ENCODE peak calls at places on chromosome X, in eight cellular contexts. A is brain microvascular endothelial cell; G is stimulated activated CD4-positive, alpha-beta T cell treated with anti-CD3 and anti-CD28 coated beads, Interleukin-2, amount 100 ng/mL, for 24 hours; V is NCI-H2081; Z is CD8-positive, alpha-beta T cell; T is activated CD4-positive, alpha-beta T cell treated with anti-CD3 and anti-CD28 coated beads, Interleukin-2, amount 10 ng/mL, durations not matched to agents 7 days and 5 days; F is NCI-H748 treated with DMSO at 0.1 percent for 48 hours; U is uterus. Y is an unnamed sample.

GRCh38 chrX:153793291-153793690 is 884 bp downstream of the IDH3G start:
- DNase-seq in T (no peak), Z (no peak), U (no peak), A (no peak), G (no peak), V (no peak), F (no peak), Y (no peak)

GRCh38 chrX:110070970-110071369 is 68.1 kb downstream of the TMEM164 start:
- DNase-seq in G (no peak), V (no peak), F (no peak), A (no peak), Z (no peak), T (no peak), U (no peak), Y (no peak)

GRCh38 chrX:83845397-83845796 is 15.5 kb upstream of the CYLC1 start:
- DNase-seq in A (peak), T (no peak), G (no peak), V (peak), F (peak), U (no peak), Z (no peak), Y (no peak)

GRCh38 chrX:47278684-47279083 is 45.9 kb downstream of the USP11 start:
- DNase-seq in V (no peak), F (no peak), A (peak), Z (no peak), U (no peak), T (no peak), G (no peak), Y (no peak)

GRCh38 chrX:13432376-13432775 is 112.5 kb upstream of the ATXN3L start:
- DNase-seq in T (no peak), V (no peak), A (peak), G (no peak), Z (no peak), U (peak), F (no peak), Y (no peak)

GRCh38 chrX:139563251-139563650 is 32.7 kb downstream of the F9 start:
- DNase-seq in Z (no peak), F (no peak), V (no peak), U (no peak), T (no peak), A (no peak), G (no peak), Y (no peak)

GRCh38 chrX:153845842-153846241 is 15.5 kb upstream of the PDZD4 start:
- DNase-seq in F (no peak), Z (no peak), A (no peak), U (no peak), V (no peak), T (no peak), G (no peak), Y (no peak)

GRCh38 chrX:111445485-111445884 is 33.5 kb upstream of the DCX start:
- DNase-seq in U (no peak), V (peak), A (peak), F (peak), T (no peak), G (no peak), Z (no peak), Y (no peak)

GRCh38 chrX:50638123-50638522 is 167.5 kb upstream of the DGKK start:
- DNase-seq in T (no peak), Z (no peak), G (no peak), A (no peak), V (no peak), U (peak), F (no peak), Y (peak)

GRCh38 chrX:78527263-78527662 is 131.9 kb downstream of the RTL3 start:
- DNase-seq in G (peak), U (no peak), A (peak), Z (no peak), T (no peak), V (no peak), F (no peak), Y (no peak)

GRCh38 chrX:112643721-112644120 is 36.0 kb downstream of the LHFPL1 start:
- DNase-seq in G (peak), V (no peak), T (no peak), Z (no peak), F (no peak), U (no peak), A (no peak), Y (no peak)

GRCh38 chrX:132452911-132453550 is 35.8 kb downstream of the MBNL3 start:
- DNase-seq in U (no peak), A (no peak), V (no peak), G (no peak), F (no peak), Z (no peak), T (no peak), Y (no peak)

GRCh38 chrX:39857780-39858179 is 240.0 kb downstream of the BCOR start:
- DNase-seq in F (no peak), T (no peak), Z (no peak), A (no peak), G (peak), V (no peak), U (no peak), Y (no peak)

GRCh38 chrX:70437011-70437410 is 7.6 kb upstream of the DLG3 start:
- DNase-seq in U (no peak), G (no peak), Z (no peak), A (no peak), T (no peak), F (no peak), V (no peak), Y (no peak)